ENCODE peak calls at places on chromosome 1, in four cellular contexts. V, J, E and M are unnamed samples. For H3K4me1, the result is how much of the 10 kb centered on the place peaks cover.

GRCh38 chr1:156583821-156584622 is 4.5 kb downstream of the TTC24 start:
- DNase-seq in V (peak), J (peak), E (peak), M (peak)

GRCh38 chr1:243580072-243580471 is 270.0 kb downstream of the AKT3 start:
- DNase-seq in V (peak), J (no peak), E (peak), M (no peak)

GRCh38 chr1:77556045-77556444 is 126.4 kb downstream of the ZZZ3 start:
- DNase-seq in V (no peak), J (no peak), E (no peak), M (no peak)

GRCh38 chr1:224592636-224593579 is 23.2 kb upstream of the CNIH3 start:
- DNase-seq in V (peak), J (no peak), E (peak), M (no peak)

GRCh38 chr1:228295201-228295600 is 87.4 kb downstream of the OBSCN start:
- DNase-seq in V (no peak), J (no peak), E (no peak), M (no peak)

GRCh38 chr1:204962742-204963632 is 80.0 kb upstream of the CNTN2 start:
- DNase-seq in V (no peak), J (no peak), E (no peak), M (no peak)

GRCh38 chr1:77900687-77901293 is 12.4 kb downstream of the NEXN start:
- DNase-seq in V (peak), J (no peak), E (peak), M (no peak)

GRCh38 chr1:154751690-154752089 is 118.4 kb downstream of the KCNN3 start:
- DNase-seq in V (no peak), J (no peak), E (peak), M (no peak)

GRCh38 chr1:6530504-6531160 is 23.7 kb downstream of the NOL9 start:
- DNase-seq in V (no peak), J (no peak), E (no peak), M (no peak)

GRCh38 chr1:6538958-6539357 is 15.4 kb downstream of the NOL9 start:
- DNase-seq in V (peak), J (no peak), E (peak), M (no peak)

GRCh38 chr1:6536291-6536690 is 18.0 kb downstream of the NOL9 start:
- DNase-seq in V (no peak), J (no peak), E (no peak), M (no peak)

GRCh38 chr1:6534248-6534647 is 20.1 kb downstream of the NOL9 start:
- DNase-seq in V (no peak), J (no peak), E (no peak), M (no peak)

GRCh38 chr1:6535214-6535613 is 19.1 kb downstream of the NOL9 start:
- DNase-seq in V (no peak), J (no peak), E (peak), M (no peak)
- H3K4me1 ChIP-seq in V (under half), J (under half), E (under half), M (under half)

DNA sequence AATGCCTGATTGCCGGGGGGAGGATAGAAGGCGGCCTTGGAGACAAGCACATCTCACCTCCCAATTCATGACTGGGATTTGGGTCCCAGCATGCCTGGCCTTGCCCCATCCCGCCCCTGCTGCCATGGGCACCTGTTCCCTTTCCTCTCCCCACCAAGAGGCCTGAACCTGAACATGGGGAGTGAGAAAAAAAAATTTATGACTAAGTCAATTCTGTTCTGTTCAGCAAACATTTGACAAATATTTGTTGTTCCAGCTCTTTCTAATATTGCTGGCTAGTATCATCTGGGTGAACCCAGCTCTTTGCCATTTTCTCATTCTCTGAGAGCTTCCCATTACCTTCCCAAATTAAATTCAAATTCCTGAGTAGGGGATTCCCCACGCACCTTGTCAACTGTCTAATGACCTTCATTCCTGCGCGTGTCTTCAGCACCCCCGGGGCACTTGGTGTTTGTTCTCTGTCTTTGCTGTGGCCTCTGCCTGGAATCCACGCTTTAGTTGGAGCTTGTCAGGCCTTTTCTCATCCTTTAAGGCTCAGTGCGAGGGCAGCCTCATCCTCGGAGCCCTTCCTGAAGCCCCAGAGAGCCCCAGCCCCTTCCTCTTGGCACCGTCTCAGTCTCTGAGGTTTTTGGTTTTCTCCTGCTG is 42.7 kb downstream of the ARHGEF10L start:
- DNase-seq in V (no peak), J (no peak), E (no peak), M (no peak)
- H3K4me3 ChIP-seq in V (no peak), J (no peak), E (no peak), M (no peak)

DNA sequence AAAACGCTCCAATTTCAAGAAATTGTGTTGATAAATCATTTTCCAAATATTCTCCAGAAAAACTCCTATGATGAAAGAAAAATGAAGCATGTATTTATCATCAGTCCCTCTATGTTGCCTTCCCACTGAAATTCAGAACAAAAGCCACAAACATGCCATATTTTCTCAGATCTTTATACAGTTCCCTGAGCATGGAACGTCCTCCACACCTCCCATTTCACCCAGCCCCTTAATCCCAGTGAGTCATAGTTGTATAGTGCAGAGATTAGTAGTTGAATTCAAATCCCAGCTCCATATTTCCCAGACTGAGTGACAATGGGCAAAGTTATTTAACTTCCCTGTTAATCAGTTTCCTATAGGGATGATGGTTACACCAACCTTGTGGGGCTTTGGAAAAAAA is 20.6 kb upstream of the NPL start:
- DNase-seq in V (no peak), J (no peak), E (no peak), M (no peak)
- H3K4me1 ChIP-seq in V (under half), J (under half), E (under half), M (under half)

GRCh38 chr1:39131940-39132339 is 72.6 kb upstream of the MACF1 start:
- DNase-seq in V (no peak), J (no peak), E (no peak), M (no peak)

GRCh38 chr1:39133340-39133684 is 71.2 kb upstream of the MACF1 start:
- DNase-seq in V (no peak), J (no peak), E (no peak), M (no peak)

GRCh38 chr1:39134768-39135333 is 69.6 kb upstream of the MACF1 start:
- DNase-seq in V (no peak), J (no peak), E (no peak), M (no peak)

GRCh38 chr1:39130297-39130696 is 74.2 kb upstream of the MACF1 start:
- DNase-seq in V (peak), J (no peak), E (peak), M (no peak)

GRCh38 chr1:39132505-39133339 is 71.8 kb upstream of the MACF1 start:
- DNase-seq in V (peak), J (no peak), E (peak), M (no peak)
- H3K4me3 ChIP-seq in V (no peak), J (no peak), E (no peak), M (no peak)

DNA sequence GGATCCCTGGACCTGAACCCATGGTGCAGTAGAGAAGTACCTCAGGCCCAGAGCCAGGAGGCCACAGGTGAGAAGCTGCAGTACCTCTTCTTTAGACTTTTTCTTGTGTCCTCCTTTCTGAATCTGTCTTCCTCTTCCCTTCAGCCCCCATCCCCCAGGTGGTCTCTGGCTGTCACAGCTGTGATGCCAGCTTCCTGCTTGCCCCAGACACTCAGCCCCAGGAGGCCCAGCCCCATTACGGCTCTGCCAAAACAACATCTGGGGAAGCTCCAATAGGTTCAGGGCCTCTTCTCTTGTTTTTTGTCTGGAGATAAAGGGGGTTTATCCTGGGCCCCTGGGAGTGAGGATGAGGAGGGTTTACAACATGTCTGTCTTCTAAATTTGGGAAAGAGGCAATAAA is 9.5 kb upstream of the BTG2 start:
- DNase-seq in V (no peak), J (no peak), E (no peak), M (no peak)
- H3K4me1 ChIP-seq in V (under half), J (under half), E (under half), M (under half)

GRCh38 chr1:15523104-15523921 is 702 bp downstream of the CASP9 start:
- DNase-seq in V (no peak), J (no peak), E (no peak), M (no peak)
- H3K4me3 ChIP-seq in V (peak), J (peak), E (peak), M (peak)